ENCODE peak calls at places on chromosomes 1 and 21, in eight cellular contexts. One of them, this sample, is unnamed. For H3K27me3 and H3K4me1, the result is how much of the 10 kb centered on the place peaks cover.

GRCh38 chr21:25614441-25614840 is 7.2 kb upstream of the MRPL39 start:
- DNase-seq in lower lobe of right lung: no peak
- DNase-seq in ovary: no peak
- DNase-seq in CD8-positive, alpha-beta memory T cell: no peak
- DNase-seq in fibroblast of lung: no peak
- DNase-seq in BE2C: no peak
- DNase-seq in CD8-positive, alpha-beta T cell: no peak
- DNase-seq in body of pancreas: no peak
- DNase-seq in this sample: no peak

GRCh38 chr1:194535369-194535768 is 1349.0 kb upstream of the B3GALT2 start:
- DNase-seq in CD8-positive, alpha-beta T cell: no peak
- DNase-seq in fibroblast of lung: no peak
- DNase-seq in lower lobe of right lung: no peak
- DNase-seq in ovary: no peak
- DNase-seq in BE2C: no peak
- DNase-seq in body of pancreas: no peak
- DNase-seq in CD8-positive, alpha-beta memory T cell: no peak
- DNase-seq in this sample: no peak

GRCh38 chr1:149931212-149931805 is 3.7 kb upstream of the SF3B4 start:
- DNase-seq in CD8-positive, alpha-beta T cell: no peak
- DNase-seq in body of pancreas: no peak
- DNase-seq in lower lobe of right lung: no peak
- DNase-seq in ovary: no peak
- DNase-seq in CD8-positive, alpha-beta memory T cell: no peak
- DNase-seq in fibroblast of lung: no peak
- DNase-seq in BE2C: no peak
- DNase-seq in this sample: no peak

GRCh38 chr1:39127513-39127912 is 77.0 kb upstream of the MACF1 start:
- DNase-seq in lower lobe of right lung: no peak
- DNase-seq in fibroblast of lung: peak
- DNase-seq in CD8-positive, alpha-beta memory T cell: no peak
- DNase-seq in BE2C: no peak
- DNase-seq in ovary: no peak
- DNase-seq in body of pancreas: peak
- DNase-seq in CD8-positive, alpha-beta T cell: no peak
- DNase-seq in this sample: no peak

GRCh38 chr1:214857716-214858115 is 224.8 kb upstream of the KCNK2 start:
- DNase-seq in ovary: no peak
- DNase-seq in BE2C: no peak
- DNase-seq in fibroblast of lung: peak
- DNase-seq in body of pancreas: no peak
- DNase-seq in CD8-positive, alpha-beta T cell: no peak
- DNase-seq in CD8-positive, alpha-beta memory T cell: no peak
- DNase-seq in lower lobe of right lung: no peak
- DNase-seq in this sample: no peak

GRCh38 chr1:3743421-3743820 is 8.8 kb upstream of the CCDC27 start:
- DNase-seq in BE2C: no peak
- DNase-seq in lower lobe of right lung: no peak
- DNase-seq in CD8-positive, alpha-beta memory T cell: no peak
- DNase-seq in ovary: no peak
- DNase-seq in fibroblast of lung: no peak
- DNase-seq in body of pancreas: no peak
- DNase-seq in CD8-positive, alpha-beta T cell: no peak
- DNase-seq in this sample: no peak

GRCh38 chr1:163361123-163361934 is 39.6 kb downstream of the NUF2 start:
- DNase-seq in CD8-positive, alpha-beta memory T cell: no peak
- DNase-seq in lower lobe of right lung: no peak
- DNase-seq in BE2C: no peak
- DNase-seq in ovary: no peak
- DNase-seq in fibroblast of lung: peak
- DNase-seq in CD8-positive, alpha-beta T cell: no peak
- DNase-seq in body of pancreas: no peak
- DNase-seq in this sample: no peak

GRCh38 chr1:50271968-50272578 is 151.2 kb downstream of the DMRTA2 start:
- DNase-seq in CD8-positive, alpha-beta memory T cell: no peak
- DNase-seq in ovary: no peak
- DNase-seq in lower lobe of right lung: peak
- DNase-seq in BE2C: peak
- DNase-seq in body of pancreas: peak
- DNase-seq in CD8-positive, alpha-beta T cell: peak
- DNase-seq in fibroblast of lung: no peak
- DNase-seq in this sample: no peak

GRCh38 chr1:246728311-246728710 is 4.1 kb downstream of the SCCPDH start:
- DNase-seq in ovary: no peak
- DNase-seq in BE2C: no peak
- DNase-seq in fibroblast of lung: no peak
- DNase-seq in CD8-positive, alpha-beta memory T cell: no peak
- DNase-seq in body of pancreas: no peak
- DNase-seq in lower lobe of right lung: no peak
- DNase-seq in CD8-positive, alpha-beta T cell: no peak
- DNase-seq in this sample: no peak

GRCh38 chr1:245180496-245180895 is 25.7 kb downstream of the KIF26B start:
- DNase-seq in body of pancreas: no peak
- DNase-seq in ovary: no peak
- DNase-seq in CD8-positive, alpha-beta T cell: no peak
- DNase-seq in fibroblast of lung: no peak
- DNase-seq in CD8-positive, alpha-beta memory T cell: no peak
- DNase-seq in BE2C: no peak
- DNase-seq in lower lobe of right lung: no peak
- DNase-seq in this sample: no peak

GRCh38 chr1:193700710-193701355 is 514.4 kb upstream of the B3GALT2 start:
- DNase-seq in body of pancreas: no peak
- DNase-seq in ovary: no peak
- DNase-seq in CD8-positive, alpha-beta T cell: no peak
- DNase-seq in lower lobe of right lung: no peak
- DNase-seq in CD8-positive, alpha-beta memory T cell: no peak
- DNase-seq in BE2C: no peak
- DNase-seq in fibroblast of lung: peak
- DNase-seq in this sample: no peak

GRCh38 chr1:35569956-35570355 is 3.2 kb upstream of the TFAP2E start:
- DNase-seq in fibroblast of lung: no peak
- DNase-seq in BE2C: no peak
- DNase-seq in CD8-positive, alpha-beta T cell: no peak
- DNase-seq in CD8-positive, alpha-beta memory T cell: no peak
- DNase-seq in lower lobe of right lung: no peak
- DNase-seq in ovary: no peak
- DNase-seq in body of pancreas: no peak
- DNase-seq in this sample: no peak

GRCh38 chr1:22043175-22043769 is 9.2 kb upstream of the CDC42 start:
- DNase-seq in body of pancreas: no peak
- DNase-seq in lower lobe of right lung: no peak
- DNase-seq in ovary: no peak
- DNase-seq in CD8-positive, alpha-beta memory T cell: no peak
- DNase-seq in fibroblast of lung: no peak
- DNase-seq in CD8-positive, alpha-beta T cell: no peak
- DNase-seq in BE2C: no peak
- DNase-seq in this sample: no peak

GRCh38 chr1:64834734-64835133 is 89.9 kb downstream of the RAVER2 start:
- DNase-seq in body of pancreas: no peak
- DNase-seq in fibroblast of lung: peak
- DNase-seq in CD8-positive, alpha-beta memory T cell: no peak
- DNase-seq in ovary: no peak
- DNase-seq in CD8-positive, alpha-beta T cell: no peak
- DNase-seq in BE2C: no peak
- DNase-seq in lower lobe of right lung: no peak
- DNase-seq in this sample: no peak

GRCh38 chr1:212749924-212750535 is 41.5 kb downstream of the NSL1 start:
- DNase-seq in CD8-positive, alpha-beta memory T cell: no peak
- DNase-seq in ovary: no peak
- DNase-seq in BE2C: peak
- DNase-seq in lower lobe of right lung: no peak
- DNase-seq in CD8-positive, alpha-beta T cell: no peak
- DNase-seq in fibroblast of lung: peak
- DNase-seq in body of pancreas: no peak
- DNase-seq in this sample: no peak

GRCh38 chr21:27555996-27556395 is 589.1 kb upstream of the ADAMTS5 start:
- DNase-seq in BE2C: no peak
- DNase-seq in CD8-positive, alpha-beta memory T cell: no peak
- DNase-seq in fibroblast of lung: no peak
- DNase-seq in lower lobe of right lung: no peak
- DNase-seq in body of pancreas: no peak
- DNase-seq in ovary: no peak
- DNase-seq in CD8-positive, alpha-beta T cell: no peak
- DNase-seq in this sample: no peak

GRCh38 chr1:156632355-156632754 is 9.6 kb upstream of the BCAN start:
- DNase-seq in fibroblast of lung: no peak
- DNase-seq in body of pancreas: no peak
- DNase-seq in lower lobe of right lung: no peak
- DNase-seq in BE2C: no peak
- DNase-seq in CD8-positive, alpha-beta memory T cell: no peak
- DNase-seq in CD8-positive, alpha-beta T cell: no peak
- DNase-seq in ovary: no peak
- DNase-seq in this sample: no peak

GRCh38 chr1:162627662-162628296 is 4.5 kb upstream of the DDR2 start:
- DNase-seq in body of pancreas: no peak
- DNase-seq in fibroblast of lung: peak
- DNase-seq in CD8-positive, alpha-beta memory T cell: no peak
- DNase-seq in CD8-positive, alpha-beta T cell: no peak
- DNase-seq in lower lobe of right lung: no peak
- DNase-seq in BE2C: peak
- DNase-seq in ovary: no peak
- DNase-seq in this sample: no peak

GRCh38 chr1:214472362-214472761 is 79.0 kb downstream of the PTPN14 start:
- DNase-seq in fibroblast of lung: no peak
- DNase-seq in ovary: no peak
- DNase-seq in CD8-positive, alpha-beta memory T cell: no peak
- DNase-seq in BE2C: no peak
- DNase-seq in CD8-positive, alpha-beta T cell: no peak
- DNase-seq in body of pancreas: no peak
- DNase-seq in lower lobe of right lung: no peak
- DNase-seq in this sample: no peak

GRCh38 chr21:33029512-33029921 is 3.8 kb downstream of the OLIG2 start:
- DNase-seq in lower lobe of right lung: no peak
- DNase-seq in ovary: no peak
- DNase-seq in CD8-positive, alpha-beta T cell: no peak
- DNase-seq in body of pancreas: no peak
- DNase-seq in fibroblast of lung: no peak
- DNase-seq in CD8-positive, alpha-beta memory T cell: no peak
- DNase-seq in BE2C: no peak
- DNase-seq in this sample: no peak

GRCh38 chr1:80250573-80251168 is 1244.1 kb upstream of the ADGRL4 start:
- DNase-seq in BE2C: no peak
- DNase-seq in ovary: no peak
- DNase-seq in CD8-positive, alpha-beta T cell: no peak
- DNase-seq in CD8-positive, alpha-beta memory T cell: no peak
- DNase-seq in lower lobe of right lung: no peak
- DNase-seq in fibroblast of lung: peak
- DNase-seq in body of pancreas: no peak
- DNase-seq in this sample: no peak

GRCh38 chr1:224496826-224497225 is 62.2 kb upstream of the WDR26 start:
- DNase-seq in CD8-positive, alpha-beta memory T cell: no peak
- DNase-seq in body of pancreas: no peak
- DNase-seq in fibroblast of lung: no peak
- DNase-seq in ovary: no peak
- DNase-seq in lower lobe of right lung: no peak
- DNase-seq in CD8-positive, alpha-beta T cell: no peak
- DNase-seq in BE2C: no peak
- DNase-seq in this sample: no peak

GRCh38 chr1:106266786-106267185 is 789.7 kb upstream of the PRMT6 start:
- DNase-seq in CD8-positive, alpha-beta T cell: no peak
- DNase-seq in body of pancreas: no peak
- DNase-seq in fibroblast of lung: no peak
- DNase-seq in ovary: no peak
- DNase-seq in lower lobe of right lung: no peak
- DNase-seq in CD8-positive, alpha-beta memory T cell: no peak
- DNase-seq in BE2C: no peak
- DNase-seq in this sample: no peak

GRCh38 chr1:37765937-37766664 is 1.2 kb upstream of the EPHA10 start:
- DNase-seq in BE2C: peak
- DNase-seq in fibroblast of lung: no peak
- DNase-seq in ovary: no peak
- DNase-seq in CD8-positive, alpha-beta T cell: no peak
- DNase-seq in CD8-positive, alpha-beta memory T cell: no peak
- DNase-seq in body of pancreas: no peak
- DNase-seq in lower lobe of right lung: no peak
- DNase-seq in this sample: no peak
- H3K27me3 ChIP-seq in BE2C: under half
- H3K27me3 ChIP-seq in fibroblast of lung: under half
- H3K27me3 ChIP-seq in ovary: under half
- H3K27me3 ChIP-seq in CD8-positive, alpha-beta T cell: under half
- H3K27me3 ChIP-seq in CD8-positive, alpha-beta memory T cell: under half
- H3K27me3 ChIP-seq in body of pancreas: under half
- H3K27me3 ChIP-seq in lower lobe of right lung: half or more
- H3K27me3 ChIP-seq in this sample: under half

DNA sequence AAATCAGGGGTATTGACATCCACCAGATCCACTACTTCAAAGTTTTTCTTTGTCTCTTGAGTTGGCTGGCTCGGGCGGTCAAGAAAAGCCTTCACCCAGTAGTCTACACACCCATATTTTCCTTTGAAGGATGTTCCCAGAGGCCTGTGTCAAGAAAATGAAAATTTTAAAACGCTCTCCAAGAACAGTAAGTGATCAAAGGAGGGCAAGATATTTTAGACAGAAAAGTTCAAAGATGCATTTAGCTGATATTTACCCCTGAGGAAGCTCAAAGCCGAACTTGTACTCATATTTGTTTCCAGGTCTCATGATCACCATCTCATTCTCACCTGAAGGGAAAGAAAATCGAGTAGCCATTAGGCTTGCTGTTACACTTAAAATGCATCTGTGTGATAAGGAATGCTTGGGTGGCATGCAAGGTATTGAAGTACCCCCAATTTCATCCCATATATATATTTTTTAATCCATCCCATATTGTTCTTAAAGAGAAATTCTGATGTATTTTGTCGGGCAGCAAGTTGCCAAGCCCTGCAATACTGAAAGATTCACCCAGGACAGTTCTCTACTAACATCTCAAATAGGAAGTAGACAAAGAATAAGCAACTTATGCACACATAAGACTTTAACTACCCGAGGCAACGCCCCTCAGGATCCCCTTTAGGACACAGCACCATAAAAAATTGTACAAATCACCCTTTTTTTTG is 1.1 kb downstream of the TXNIP start:
- DNase-seq in body of pancreas: no peak
- DNase-seq in fibroblast of lung: no peak
- DNase-seq in CD8-positive, alpha-beta memory T cell: no peak
- DNase-seq in ovary: no peak
- DNase-seq in CD8-positive, alpha-beta T cell: no peak
- DNase-seq in lower lobe of right lung: no peak
- DNase-seq in BE2C: no peak
- DNase-seq in this sample: no peak
- H3K4me1 ChIP-seq in body of pancreas: half or more
- H3K4me1 ChIP-seq in fibroblast of lung: under half
- H3K4me1 ChIP-seq in CD8-positive, alpha-beta memory T cell: half or more
- H3K4me1 ChIP-seq in ovary: under half
- H3K4me1 ChIP-seq in CD8-positive, alpha-beta T cell: under half
- H3K4me1 ChIP-seq in lower lobe of right lung: under half
- H3K4me1 ChIP-seq in BE2C: under half
- H3K4me1 ChIP-seq in this sample: under half

GRCh38 chr1:58251415-58252073 is 295.0 kb downstream of the OMA1 start:
- DNase-seq in ovary: no peak
- DNase-seq in BE2C: peak
- DNase-seq in lower lobe of right lung: no peak
- DNase-seq in CD8-positive, alpha-beta memory T cell: no peak
- DNase-seq in fibroblast of lung: no peak
- DNase-seq in CD8-positive, alpha-beta T cell: no peak
- DNase-seq in body of pancreas: no peak
- DNase-seq in this sample: no peak
- H3K27me3 ChIP-seq in ovary: under half
- H3K27me3 ChIP-seq in BE2C: under half
- H3K27me3 ChIP-seq in lower lobe of right lung: under half
- H3K27me3 ChIP-seq in CD8-positive, alpha-beta memory T cell: under half
- H3K27me3 ChIP-seq in fibroblast of lung: under half
- H3K27me3 ChIP-seq in CD8-positive, alpha-beta T cell: under half
- H3K27me3 ChIP-seq in body of pancreas: under half
- H3K27me3 ChIP-seq in this sample: under half

GRCh38 chr1:93576346-93576745 is 105.3 kb downstream of the BCAR3 start:
- DNase-seq in ovary: no peak
- DNase-seq in body of pancreas: no peak
- DNase-seq in fibroblast of lung: no peak
- DNase-seq in BE2C: no peak
- DNase-seq in CD8-positive, alpha-beta T cell: no peak
- DNase-seq in CD8-positive, alpha-beta memory T cell: no peak
- DNase-seq in lower lobe of right lung: no peak
- DNase-seq in this sample: no peak
- H3K4me1 ChIP-seq in ovary: under half
- H3K4me1 ChIP-seq in body of pancreas: under half
- H3K4me1 ChIP-seq in fibroblast of lung: under half
- H3K4me1 ChIP-seq in BE2C: under half
- H3K4me1 ChIP-seq in CD8-positive, alpha-beta T cell: under half
- H3K4me1 ChIP-seq in CD8-positive, alpha-beta memory T cell: under half
- H3K4me1 ChIP-seq in lower lobe of right lung: under half
- H3K4me1 ChIP-seq in this sample: under half